ENCODE peak calls at places on chromosomes 16 and 17, in four cellular contexts. B is EL, I is tibial nerve, V is right cardiac atrium. S is an unnamed sample.
A peak's percentile ranks its signal among the peaks of the same experiment; 100 is the strongest.

GRCh38 chr17:74883241-74883750 is 10.1 kb downstream of the FADS6 start:
- DNase-seq in I (no peak), B (no peak), V (no peak), S (no peak)

GRCh38 chr16:48603647-48604376 is 6.2 kb downstream of the N4BP1 start:
- DNase-seq in V (no peak), B (no peak), I (no peak), S (no peak)

GRCh38 chr17:61253293-61253801 is 146.3 kb upstream of the TBX2 start:
- DNase-seq in I (peak; percentile 46), B (no peak), V (peak; percentile 79), S (no peak)

GRCh38 chr16:31181102-31181830 is 1.3 kb downstream of the FUS start:
- DNase-seq in I (no peak), V (peak; percentile 80), B (peak; percentile 54), S (peak; percentile 26)

GRCh38 chr17:28270055-28270454 is 48.9 kb upstream of the TMEM97 start:
- DNase-seq in V (no peak), I (no peak), B (no peak), S (no peak)

GRCh38 chr16:76932541-76933211 is 258.3 kb upstream of the MON1B start:
- DNase-seq in I (no peak), V (no peak), B (no peak), S (peak; percentile 62)

GRCh38 chr17:49527927-49528651 is 33.0 kb downstream of the NGFR start:
- DNase-seq in B (no peak), I (no peak), V (peak; percentile 10), S (no peak)

GRCh38 chr16:920722-921121 is 50.1 kb downstream of the LMF1 start:
- DNase-seq in V (peak; percentile 48), B (peak; percentile 44), I (peak; percentile 34), S (no peak)

GRCh38 chr16:86959182-86959651 is 358.0 kb downstream of the C16orf95 start:
- DNase-seq in V (no peak), B (no peak), I (no peak), S (no peak)

GRCh38 chr17:73196500-73196899 is 3.6 kb downstream of the COG1 start:
- DNase-seq in I (no peak), V (peak; percentile 72), B (no peak), S (peak; percentile 42)

GRCh38 chr16:15506441-15506840 is 72.1 kb downstream of the BMERB1 start:
- DNase-seq in B (no peak), V (no peak), I (no peak), S (no peak)

GRCh38 chr17:27408891-27409290 is 47.4 kb upstream of the KSR1 start:
- DNase-seq in B (peak; percentile 49), I (no peak), V (no peak), S (peak; percentile 41)

S was measured in astrocyte of the spinal cord.